ENCODE peak calls at places on chromosome 1, in eight cellular contexts. B, C, N, U, P, M, K and T are unnamed samples.

GRCh38 chr1:220497220-220497756 is 30.6 kb upstream of the MARK1 start:
- DNase-seq in B (no peak), C (peak), N (no peak), U (no peak), P (no peak), M (no peak), K (no peak), T (no peak)

GRCh38 chr1:228141082-228141870 is 1.2 kb downstream of the GUK1 start:
- DNase-seq in B (no peak), C (no peak), N (peak), U (peak), P (peak), M (peak), K (peak), T (no peak)

GRCh38 chr1:1847061-1847460 is 43.8 kb downstream of the GNB1 start:
- DNase-seq in B (no peak), C (peak), N (no peak), U (no peak), P (no peak), M (no peak), K (no peak), T (no peak)

GRCh38 chr1:235067396-235068154 is 61.1 kb downstream of the TOMM20 start:
- DNase-seq in B (peak), C (peak), N (peak), U (peak), P (peak), M (peak), K (peak), T (peak)

GRCh38 chr1:33305016-33305415 is 15.9 kb downstream of the A3GALT2 start:
- DNase-seq in B (no peak), C (peak), N (no peak), U (no peak), P (no peak), M (no peak), K (no peak), T (no peak)

GRCh38 chr1:24526940-24527542 is 24.4 kb downstream of the RCAN3 start:
- DNase-seq in B (peak), C (no peak), N (no peak), U (no peak), P (no peak), M (peak), K (no peak), T (no peak)

GRCh38 chr1:228095161-228095560 is 8.0 kb downstream of the C1orf35 start:
- DNase-seq in B (no peak), C (no peak), N (no peak), U (peak), P (peak), M (no peak), K (peak), T (no peak)

GRCh38 chr1:26848947-26849774 is 13.8 kb upstream of the SFN start:
- DNase-seq in B (peak), C (no peak), N (peak), U (no peak), P (no peak), M (peak), K (no peak), T (no peak)

GRCh38 chr1:85349224-85349623 is 72.8 kb upstream of the BCL10 start:
- DNase-seq in B (no peak), C (no peak), N (no peak), U (no peak), P (no peak), M (no peak), K (no peak), T (no peak)

GRCh38 chr1:154696001-154696400 is 88.0 kb upstream of the ADAR start:
- DNase-seq in B (no peak), C (peak), N (no peak), U (no peak), P (no peak), M (no peak), K (no peak), T (no peak)

GRCh38 chr1:200468264-200469001 is 58.6 kb upstream of the ZNF281 start:
- DNase-seq in B (no peak), C (no peak), N (no peak), U (no peak), P (no peak), M (no peak), K (no peak), T (no peak)

GRCh38 chr1:203711251-203712007 is 53.6 kb upstream of the LAX1 start:
- DNase-seq in B (no peak), C (peak), N (no peak), U (no peak), P (no peak), M (no peak), K (no peak), T (no peak)

GRCh38 chr1:47521034-47521871 is 83.4 kb downstream of the FOXD2 start:
- DNase-seq in B (no peak), C (no peak), N (no peak), U (peak), P (no peak), M (no peak), K (no peak), T (no peak)

GRCh38 chr1:6601865-6602668 is 602 bp downstream of the KLHL21 start:
- DNase-seq in B (no peak), C (no peak), N (peak), U (no peak), P (peak), M (peak), K (peak), T (peak)

GRCh38 chr1:228367798-228368791 is 38.5 kb downstream of the TRIM11 start:
- DNase-seq in B (no peak), C (peak), N (peak), U (no peak), P (peak), M (peak), K (peak), T (no peak)

GRCh38 chr1:108590947-108591346 is 31.0 kb downstream of the EEIG2 start:
- DNase-seq in B (peak), C (no peak), N (no peak), U (no peak), P (no peak), M (no peak), K (no peak), T (no peak)

GRCh38 chr1:172748201-172748600 is 89.3 kb downstream of the FASLG start:
- DNase-seq in B (no peak), C (no peak), N (no peak), U (no peak), P (no peak), M (no peak), K (no peak), T (no peak)

GRCh38 chr1:87968259-87968955 is 639.7 kb downstream of the LMO4 start:
- DNase-seq in B (no peak), C (no peak), N (peak), U (peak), P (peak), M (no peak), K (peak), T (peak)

GRCh38 chr1:67053535-67053784 is 488 bp downstream of the SLC35D1 start:
- DNase-seq in B (peak), C (no peak), N (peak), U (no peak), P (peak), M (peak), K (peak), T (no peak)

GRCh38 chr1:62765981-62766380 is 18.0 kb upstream of the ATG4C start:
- DNase-seq in B (no peak), C (no peak), N (no peak), U (no peak), P (no peak), M (no peak), K (no peak), T (no peak)

GRCh38 chr1:24097663-24098062 is 14.3 kb downstream of the MYOM3 start:
- DNase-seq in B (no peak), C (no peak), N (no peak), U (no peak), P (no peak), M (no peak), K (peak), T (no peak)

GRCh38 chr1:245677446-245678240 is 522.9 kb downstream of the KIF26B start:
- DNase-seq in B (no peak), C (peak), N (no peak), U (no peak), P (no peak), M (no peak), K (no peak), T (no peak)

GRCh38 chr1:59516881-59517280 is 220.0 kb downstream of the FGGY start:
- DNase-seq in B (no peak), C (no peak), N (peak), U (no peak), P (peak), M (peak), K (no peak), T (no peak)

GRCh38 chr1:162406811-162407210 is 5.1 kb downstream of the SH2D1B start:
- DNase-seq in B (no peak), C (no peak), N (no peak), U (no peak), P (no peak), M (no peak), K (no peak), T (no peak)

GRCh38 chr1:30336550-30337426 is 386.6 kb downstream of the MATN1 start:
- DNase-seq in B (no peak), C (no peak), N (no peak), U (no peak), P (no peak), M (no peak), K (peak), T (no peak)

GRCh38 chr1:103416681-103417318 is 108.7 kb upstream of the RNPC3 start:
- DNase-seq in B (no peak), C (no peak), N (no peak), U (no peak), P (no peak), M (no peak), K (no peak), T (no peak)

GRCh38 chr1:240947438-240948224 is 335.7 kb upstream of the GREM2 start:
- DNase-seq in B (no peak), C (no peak), N (no peak), U (no peak), P (no peak), M (no peak), K (no peak), T (no peak)

GRCh38 chr1:67100833-67101232 is 33.9 kb downstream of the C1orf141 start:
- DNase-seq in B (no peak), C (no peak), N (no peak), U (no peak), P (no peak), M (no peak), K (no peak), T (no peak)

GRCh38 chr1:16396591-16396990 is 29.5 kb downstream of the SZRD1 start:
- DNase-seq in B (no peak), C (no peak), N (peak), U (no peak), P (peak), M (no peak), K (peak), T (no peak)

GRCh38 chr1:238606896-238607295 is 716.2 kb upstream of the ZP4 start:
- DNase-seq in B (no peak), C (no peak), N (no peak), U (no peak), P (no peak), M (no peak), K (no peak), T (no peak)

GRCh38 chr1:225998560-225999226 is 450 bp downstream of the SDE2 start:
- DNase-seq in B (peak), C (no peak), N (no peak), U (no peak), P (no peak), M (no peak), K (no peak), T (no peak)

GRCh38 chr1:160837558-160838205 is 25.0 kb downstream of the CD244 start:
- DNase-seq in B (no peak), C (peak), N (no peak), U (peak), P (no peak), M (no peak), K (peak), T (no peak)

GRCh38 chr1:152761609-152762213 is 3.9 kb downstream of the KPRP start:
- DNase-seq in B (no peak), C (no peak), N (no peak), U (no peak), P (no peak), M (no peak), K (no peak), T (no peak)

GRCh38 chr1:213032651-213033050 is 17.0 kb upstream of the ANGEL2 start:
- DNase-seq in B (no peak), C (no peak), N (no peak), U (no peak), P (no peak), M (no peak), K (no peak), T (no peak)
- H3K27ac ChIP-seq in B (no peak), C (no peak), N (no peak), U (no peak), P (no peak), M (no peak), K (no peak), T (no peak)

GRCh38 chr1:10511494-10511885 is 36.7 kb downstream of the PEX14 start:
- DNase-seq in B (no peak), C (no peak), N (no peak), U (no peak), P (peak), M (no peak), K (no peak), T (no peak)
- H3K27ac ChIP-seq in B (no peak), C (no peak), N (peak), U (no peak), P (no peak), M (no peak), K (peak), T (no peak)

GRCh38 chr1:95023399-95024050 is 49.2 kb downstream of the ALG14 start:
- DNase-seq in B (no peak), C (no peak), N (no peak), U (no peak), P (no peak), M (no peak), K (no peak), T (no peak)

GRCh38 chr1:95021085-95021484 is 51.7 kb downstream of the ALG14 start:
- DNase-seq in B (no peak), C (no peak), N (no peak), U (no peak), P (no peak), M (no peak), K (no peak), T (no peak)

GRCh38 chr1:95022527-95022926 is 50.2 kb downstream of the ALG14 start:
- DNase-seq in B (no peak), C (no peak), N (no peak), U (no peak), P (no peak), M (no peak), K (no peak), T (no peak)

GRCh38 chr1:95018602-95019369 is 54.0 kb downstream of the ALG14 start:
- DNase-seq in B (peak), C (no peak), N (no peak), U (no peak), P (no peak), M (peak), K (no peak), T (no peak)

DNA sequence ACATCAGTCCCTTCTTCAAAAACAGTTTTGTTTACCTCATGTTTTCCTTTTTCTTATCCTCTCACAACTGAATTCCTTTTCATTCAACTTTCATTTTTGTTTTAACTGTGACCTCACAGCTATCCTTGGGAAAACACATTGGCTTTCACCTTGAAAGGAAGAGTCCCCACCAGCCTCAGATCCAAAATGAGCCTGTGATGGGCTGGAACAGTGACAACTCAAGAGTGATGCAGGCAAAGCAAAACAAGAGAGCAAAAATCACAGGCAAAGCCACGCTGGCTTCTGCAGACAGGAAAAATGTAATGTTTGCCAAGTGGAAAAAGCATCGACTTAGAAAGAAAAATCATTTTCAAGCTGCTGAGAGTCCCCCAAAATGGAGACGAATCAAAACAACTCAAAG is 51.0 kb downstream of the ALG14 start:
- DNase-seq in B (no peak), C (no peak), N (peak), U (no peak), P (peak), M (no peak), K (no peak), T (no peak)
- H3K27ac ChIP-seq in B (no peak), C (no peak), N (peak), U (peak), P (peak), M (no peak), K (peak), T (no peak)

GRCh38 chr1:9316512-9316911 is 23.8 kb downstream of the SPSB1 start:
- DNase-seq in B (no peak), C (no peak), N (no peak), U (no peak), P (no peak), M (no peak), K (no peak), T (no peak)

GRCh38 chr1:9314101-9314500 is 21.4 kb downstream of the SPSB1 start:
- DNase-seq in B (no peak), C (no peak), N (no peak), U (no peak), P (no peak), M (no peak), K (no peak), T (no peak)

GRCh38 chr1:9314711-9315379 is 22.2 kb downstream of the SPSB1 start:
- DNase-seq in B (no peak), C (no peak), N (no peak), U (no peak), P (no peak), M (no peak), K (no peak), T (no peak)

GRCh38 chr1:9316080-9316444 is 23.4 kb downstream of the SPSB1 start:
- DNase-seq in B (no peak), C (no peak), N (no peak), U (no peak), P (no peak), M (no peak), K (no peak), T (no peak)

GRCh38 chr1:9315411-9316079 is 22.9 kb downstream of the SPSB1 start:
- DNase-seq in B (no peak), C (no peak), N (no peak), U (no peak), P (no peak), M (no peak), K (no peak), T (no peak)
- H3K27ac ChIP-seq in B (peak), C (no peak), N (peak), U (peak), P (peak), M (no peak), K (no peak), T (no peak)

DNA sequence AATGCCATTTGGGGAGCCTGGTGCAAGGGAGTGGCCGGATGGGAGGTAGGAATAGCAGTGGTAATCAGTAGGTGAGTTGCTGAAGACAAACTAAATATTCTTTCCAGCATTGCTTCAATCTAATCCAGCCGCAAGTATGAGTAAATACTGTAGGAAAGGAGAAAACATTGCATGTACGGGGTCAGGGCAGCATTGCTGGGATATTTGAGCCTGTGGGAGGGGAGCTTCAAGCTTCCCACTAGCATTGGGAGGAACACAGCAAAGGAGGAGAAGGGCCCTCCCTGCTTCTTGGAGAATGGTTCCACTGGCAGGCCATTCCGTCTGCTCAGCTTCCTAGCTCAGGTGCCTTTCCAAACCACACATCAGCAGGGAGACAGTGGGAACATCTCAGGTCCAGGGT is 15.2 kb downstream of the CAPN2 start:
- DNase-seq in B (no peak), C (no peak), N (no peak), U (no peak), P (no peak), M (no peak), K (no peak), T (no peak)
- H3K27ac ChIP-seq in B (peak), C (no peak), N (peak), U (peak), P (peak), M (no peak), K (peak), T (peak)

GRCh38 chr1:31497601-31498000 is 78.7 kb upstream of the TINAGL1 start:
- DNase-seq in B (no peak), C (no peak), N (no peak), U (no peak), P (no peak), M (no peak), K (no peak), T (no peak)
- H3K27ac ChIP-seq in B (no peak), C (no peak), N (no peak), U (no peak), P (no peak), M (no peak), K (no peak), T (no peak)

GRCh38 chr1:221992427-221992826 is 250.5 kb upstream of the DUSP10 start:
- DNase-seq in B (no peak), C (no peak), N (no peak), U (no peak), P (no peak), M (no peak), K (no peak), T (no peak)

GRCh38 chr1:221988829-221989228 is 246.9 kb upstream of the DUSP10 start:
- DNase-seq in B (no peak), C (no peak), N (no peak), U (no peak), P (no peak), M (no peak), K (no peak), T (no peak)

GRCh38 chr1:221993444-221993948 is 251.6 kb upstream of the DUSP10 start:
- DNase-seq in B (no peak), C (peak), N (no peak), U (no peak), P (no peak), M (no peak), K (no peak), T (no peak)

GRCh38 chr1:221989741-221990140 is 247.9 kb upstream of the DUSP10 start:
- DNase-seq in B (no peak), C (no peak), N (no peak), U (no peak), P (no peak), M (no peak), K (no peak), T (no peak)

GRCh38 chr1:221991221-221991620 is 249.3 kb upstream of the DUSP10 start:
- DNase-seq in B (no peak), C (no peak), N (no peak), U (no peak), P (no peak), M (no peak), K (no peak), T (no peak)
- H3K27ac ChIP-seq in B (no peak), C (no peak), N (no peak), U (peak), P (no peak), M (no peak), K (no peak), T (no peak)

GRCh38 chr1:55717111-55717510 is 501.9 kb upstream of the USP24 start:
- DNase-seq in B (no peak), C (no peak), N (no peak), U (no peak), P (no peak), M (no peak), K (no peak), T (no peak)
- H3K27ac ChIP-seq in B (no peak), C (no peak), N (peak), U (peak), P (no peak), M (no peak), K (no peak), T (no peak)

GRCh38 chr1:183040600-183040999 is 17.4 kb downstream of the LAMC1 start:
- DNase-seq in B (no peak), C (no peak), N (no peak), U (no peak), P (no peak), M (no peak), K (no peak), T (no peak)

GRCh38 chr1:183038333-183038876 is 15.2 kb downstream of the LAMC1 start:
- DNase-seq in B (no peak), C (no peak), N (no peak), U (no peak), P (no peak), M (no peak), K (no peak), T (no peak)

GRCh38 chr1:183039985-183040447 is 16.8 kb downstream of the LAMC1 start:
- DNase-seq in B (no peak), C (no peak), N (no peak), U (no peak), P (no peak), M (no peak), K (no peak), T (no peak)

GRCh38 chr1:183038913-183039312 is 15.7 kb downstream of the LAMC1 start:
- DNase-seq in B (no peak), C (no peak), N (no peak), U (no peak), P (no peak), M (no peak), K (no peak), T (no peak)

DNA sequence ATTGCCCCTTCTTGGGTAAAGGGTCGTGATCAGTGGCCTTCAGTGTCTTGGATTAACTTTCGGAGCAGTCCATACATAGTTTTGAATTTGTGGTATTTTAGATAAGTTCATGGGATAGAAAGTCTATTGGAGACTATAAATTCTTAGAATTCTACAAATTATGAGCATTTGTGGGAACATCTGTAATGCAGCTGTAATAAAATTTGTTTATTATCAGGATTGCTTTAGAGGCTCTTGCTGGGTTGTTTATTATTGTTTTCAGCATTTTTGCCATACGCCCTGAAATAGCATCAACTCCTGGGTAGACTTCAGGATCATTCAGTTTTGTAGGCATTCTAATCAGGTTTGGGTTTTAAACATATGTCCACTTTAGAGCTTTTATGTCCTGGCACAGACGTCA is 16.1 kb downstream of the LAMC1 start:
- DNase-seq in B (no peak), C (no peak), N (no peak), U (no peak), P (no peak), M (no peak), K (no peak), T (no peak)
- H3K27ac ChIP-seq in B (no peak), C (no peak), N (peak), U (peak), P (peak), M (no peak), K (peak), T (no peak)